ENCODE peak calls at places on chromosomes 16 and 17, in ten cellular contexts. K is CD8-positive, alpha-beta T cell; R is brain microvascular endothelial cell; Z is tibial nerve; B is cardiac muscle cell; X is heart left ventricle; U is AG04450; H is endodermal cell; T is pancreas; D is psoas muscle. N is an unnamed sample.

GRCh38 chr17:77905766-77906165 is 52.7 kb upstream of the TNRC6C start:
- DNase-seq in K (no peak), R (no peak), Z (no peak), B (no peak), X (no peak), U (no peak), H (no peak), T (no peak), D (no peak), N (no peak)

GRCh38 chr16:54265558-54266213 is 20.9 kb downstream of the IRX3 start:
- DNase-seq in K (no peak), R (no peak), Z (no peak), B (no peak), X (peak; percentile 56), U (no peak), H (no peak), T (no peak), D (no peak), N (no peak)

GRCh38 chr16:2768403-2769089 is 8.5 kb downstream of the ELOB start:
- DNase-seq in K (no peak), R (no peak), Z (peak; percentile 47), B (no peak), X (no peak), U (no peak), H (no peak), T (peak; percentile 71), D (no peak), N (no peak)

GRCh38 chr16:57579361-57579665 is 36.9 kb downstream of the ADGRG5 start:
- DNase-seq in K (no peak), R (no peak), Z (no peak), B (no peak), X (no peak), U (no peak), H (no peak), T (no peak), D (no peak), N (no peak)

GRCh38 chr17:4898927-4899326 is 409 bp upstream of the C17orf107 start:
- DNase-seq in K (no peak), R (no peak), Z (no peak), B (no peak), X (no peak), U (no peak), H (no peak), T (no peak), D (peak; percentile 55), N (no peak)

GRCh38 chr17:57293077-57293476 is 36.8 kb downstream of the MSI2 start:
- DNase-seq in K (no peak), R (peak; percentile 32), Z (no peak), B (no peak), X (peak; percentile 34), U (no peak), H (no peak), T (no peak), D (no peak), N (no peak)

GRCh38 chr16:48611329-48612137 is 1.6 kb upstream of the N4BP1 start:
- DNase-seq in K (peak; percentile 83), R (no peak), Z (no peak), B (no peak), X (no peak), U (no peak), H (peak; percentile 85), T (no peak), D (no peak), N (no peak)

GRCh38 chr17:50619489-50619888 is 15.2 kb upstream of the ABCC3 start:
- DNase-seq in K (no peak), R (no peak), Z (no peak), B (no peak), X (no peak), U (no peak), H (no peak), T (no peak), D (no peak), N (no peak)

GRCh38 chr16:9545500-9546437 is 454.3 kb downstream of the HAPSTR1 start:
- DNase-seq in K (no peak), R (no peak), Z (no peak), B (no peak), X (no peak), U (no peak), H (no peak), T (no peak), D (no peak), N (no peak)

GRCh38 chr17:48642059-48642842 is 16.1 kb upstream of the HOXB9 start:
- DNase-seq in K (no peak), R (no peak), Z (no peak), B (no peak), X (no peak), U (no peak), H (peak; percentile 94), T (no peak), D (no peak), N (no peak)

GRCh38 chr16:80189481-80190163 is 351.2 kb upstream of the DYNLRB2 start:
- DNase-seq in K (no peak), R (no peak), Z (no peak), B (no peak), X (no peak), U (no peak), H (no peak), T (no peak), D (no peak), N (no peak)

GRCh38 chr17:8155341-8156173 is 3.4 kb upstream of the PER1 start:
- DNase-seq in K (peak; percentile 16), R (no peak), Z (peak; percentile 40), B (peak; percentile 45), X (no peak), U (no peak), H (no peak), T (peak; percentile 80), D (no peak), N (no peak)

GRCh38 chr17:8152981-8153549 is 861 bp upstream of the PER1 start:
- DNase-seq in K (no peak), R (no peak), Z (peak; percentile 32), B (no peak), X (no peak), U (no peak), H (peak; percentile 57), T (peak; percentile 55), D (no peak), N (no peak)

GRCh38 chr17:8154608-8155152 is 2.5 kb upstream of the PER1 start:
- DNase-seq in K (no peak), R (no peak), Z (no peak), B (no peak), X (no peak), U (no peak), H (no peak), T (no peak), D (no peak), N (no peak)

GRCh38 chr17:8153550-8153956 is 1.3 kb upstream of the PER1 start:
- DNase-seq in K (peak; percentile 49), R (peak; percentile 94), Z (peak; percentile 90), B (no peak), X (peak; percentile 85), U (peak; percentile 92), H (peak; percentile 71), T (peak; percentile 86), D (peak; percentile 88), N (peak; percentile 90)

DNA sequence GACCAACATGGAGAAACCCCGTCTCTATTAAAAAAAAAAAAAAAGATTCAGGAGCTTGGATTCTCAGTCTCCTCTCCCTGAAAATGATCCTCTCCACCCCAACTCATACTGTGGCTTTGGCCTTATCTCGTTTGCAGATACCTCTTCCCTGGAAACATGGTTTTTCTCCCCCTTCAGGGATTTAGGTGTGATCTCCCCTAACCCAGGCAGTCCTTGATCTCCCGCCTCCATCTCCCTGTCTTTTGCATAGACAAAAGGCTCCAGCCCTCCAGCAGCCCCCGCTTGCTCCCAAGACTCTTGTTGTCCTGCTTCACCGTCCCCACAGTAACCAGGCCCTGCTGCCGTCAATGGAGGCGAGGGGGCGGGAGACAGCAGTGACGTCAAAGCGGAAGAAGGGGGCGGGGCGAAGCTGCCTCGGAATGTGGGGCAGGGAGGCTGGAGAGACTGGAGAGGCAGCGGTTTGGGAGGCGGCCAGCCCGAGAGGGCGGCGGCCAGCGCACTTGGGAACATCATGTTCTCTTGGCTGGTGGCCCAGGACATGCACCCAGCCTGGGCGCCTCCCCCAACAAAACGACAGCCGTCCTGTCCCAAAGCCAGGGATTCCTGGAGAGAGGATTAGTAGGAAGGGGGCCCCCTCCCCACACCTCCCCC is 1.9 kb upstream of the PER1 start:
- DNase-seq in K (peak; percentile 95), R (peak; percentile 99), Z (peak; percentile 100), B (peak; percentile 92), X (peak; percentile 100), U (peak; percentile 98), H (peak; percentile 100), T (peak; percentile 100), D (peak; percentile 100), N (peak; percentile 97)
- H3K4me3 ChIP-seq in K (peak overlapping the region; percentile 90), R (peak overlapping the region; percentile 77), Z (peak overlapping the region; percentile 92), B (peak overlapping the region; percentile 11), X (peak overlapping the region; percentile 76), U (peak overlapping the region; percentile 45), H (peak overlapping the region; percentile 97), T (peak overlapping the region; percentile 65), D (peak overlapping the region; percentile 97), N (peak overlapping the region; percentile 96)

DNA sequence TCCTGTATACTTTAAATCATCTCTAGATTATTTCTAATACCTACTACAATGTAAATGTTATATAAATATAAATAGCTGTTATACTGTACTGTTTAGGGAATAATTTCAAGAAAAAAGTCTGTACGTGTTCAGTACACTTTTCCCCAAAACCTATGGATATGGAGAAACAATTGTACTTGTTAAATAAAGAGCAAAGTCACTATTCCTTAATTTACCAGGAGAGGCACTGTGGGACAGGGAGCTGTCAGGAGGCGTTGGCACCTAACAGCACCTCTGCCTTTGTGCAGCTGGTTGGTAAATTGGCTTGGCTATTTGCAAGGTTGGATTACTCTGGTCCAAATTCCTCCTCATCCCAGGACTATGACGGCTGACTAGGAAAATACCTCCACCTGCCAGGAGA is 28.0 kb downstream of the CRHR1 start:
- DNase-seq in K (no peak), R (no peak), Z (no peak), B (no peak), X (no peak), U (no peak), H (no peak), T (no peak), D (no peak), N (no peak)
- TF ChIP-seq CTCF in K (no peak), R (peak; percentile 33), Z (no peak), B (no peak), X (no peak), U (no peak), H (peak; percentile 68), T (no peak), D (peak; percentile 30), N (peak; percentile 34)

GRCh38 chr17:2054740-2055493 is at the start of gene HIC1:
- DNase-seq in K (peak; percentile 79), R (no peak), Z (peak; percentile 66), B (peak; percentile 86), X (peak; percentile 86), U (no peak), H (peak; percentile 95), T (peak; percentile 90), D (peak; percentile 90), N (peak; percentile 54)
- H3K27me3 ChIP-seq in K (no peaks in the 10 kb centered on the region), R (no peaks in the 10 kb centered on the region), Z (no peaks in the 10 kb centered on the region), B (peaks cover 93% of the 10 kb centered on the region), X (peaks cover 10% of the 10 kb centered on the region), U (peaks cover 4% of the 10 kb centered on the region), H (peaks cover 91% of the 10 kb centered on the region), T (no peaks in the 10 kb centered on the region), D (peaks cover 13% of the 10 kb centered on the region), N (no peaks in the 10 kb centered on the region)

DNA sequence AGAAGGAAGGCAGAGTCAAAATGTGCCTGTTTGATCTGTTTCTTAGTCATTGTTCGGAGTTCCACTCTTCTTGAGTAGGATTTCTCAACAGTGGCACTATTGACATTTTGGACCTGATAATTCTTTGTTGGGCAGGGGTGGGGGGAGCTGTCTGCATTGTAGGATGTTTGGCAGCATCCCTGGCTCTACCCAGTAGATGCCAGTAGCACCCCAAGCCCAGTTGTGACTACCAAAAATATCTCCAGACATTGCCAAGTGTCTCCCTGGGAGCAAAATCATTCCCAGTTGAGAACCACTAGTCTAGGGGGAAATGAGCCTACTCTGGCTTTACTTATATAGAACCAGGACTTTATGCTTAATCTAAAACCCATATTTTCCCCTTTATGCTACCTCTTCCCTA is 1.1 kb upstream of the GFOD2 start:
- DNase-seq in K (no peak), R (no peak), Z (no peak), B (no peak), X (no peak), U (no peak), H (no peak), T (no peak), D (no peak), N (no peak)
- H3K4me3 ChIP-seq in K (no peak overlapping the region), R (no peak overlapping the region), Z (peak overlapping the region; percentile 85), B (no peak overlapping the region), X (peak overlapping the region; percentile 90), U (peak overlapping the region; percentile 91), H (peak overlapping the region; percentile 87), T (no peak overlapping the region), D (peak overlapping the region; percentile 99), N (peak overlapping the region; percentile 97)